ENCODE peak calls at places on chromosome X, in nine cellular contexts. V is GM12878, B is breast epithelium, X is K562, H is spleen, Y is prostate gland, W is SK-N-SH, J is suprapubic skin, F is H1. N is an unnamed sample.
A peak's percentile ranks its signal among the peaks of the same experiment; 100 is the strongest.

GRCh38 chrX:19709812-19710518 is 177.4 kb downstream of the SH3KBP1 start:
- DNase-seq in F (no peak), B (no peak), V (no peak), H (no peak), Y (no peak), X (no peak), W (no peak), J (no peak), N (peak; percentile 47)

GRCh38 chrX:150363561-150364346 is 637 bp downstream of the MAMLD1 start:
- DNase-seq in B (no peak), V (no peak), H (peak; percentile 80), J (no peak), Y (no peak), X (no peak), W (peak; percentile 69), F (no peak), N (no peak)

GRCh38 chrX:104173841-104174240 is 7.6 kb downstream of the FAM199X start:
- DNase-seq in J (no peak), F (no peak), H (no peak), B (no peak), W (no peak), Y (no peak), X (no peak), V (no peak), N (no peak)

GRCh38 chrX:23478056-23478455 is 143.4 kb downstream of the PTCHD1 start:
- DNase-seq in X (no peak), H (no peak), V (no peak), F (no peak), W (no peak), Y (no peak), J (no peak), B (no peak), N (no peak)

GRCh38 chrX:18698762-18699650 is 8.4 kb upstream of the PPEF1 start:
- DNase-seq in J (no peak), V (no peak), W (no peak), Y (no peak), H (no peak), F (no peak), X (no peak), B (no peak), N (no peak)

GRCh38 chrX:51614353-51614752 is 4.4 kb downstream of the CENPVL3 start:
- DNase-seq in X (peak; percentile 30), J (no peak), V (no peak), Y (no peak), B (no peak), H (no peak), W (peak; percentile 47), F (no peak), N (peak; percentile 17)

GRCh38 chrX:70046978-70047377 is 2.8 kb downstream of the AWAT2 start:
- DNase-seq in F (no peak), W (no peak), H (no peak), X (no peak), Y (no peak), V (no peak), J (no peak), B (no peak), N (no peak)

GRCh38 chrX:22800360-22800759 is 199.4 kb upstream of the DDX53 start:
- DNase-seq in W (no peak), F (no peak), H (no peak), V (no peak), X (no peak), Y (no peak), J (no peak), B (no peak), N (no peak)

GRCh38 chrX:152926279-152926678 is 28.4 kb downstream of the ZNF185 start:
- DNase-seq in W (peak; percentile 70), J (no peak), H (no peak), X (peak; percentile 58), B (peak; percentile 78), V (no peak), F (no peak), Y (peak; percentile 52), N (no peak)

GRCh38 chrX:15055146-15055930 is 182.1 kb downstream of the MOSPD2 start:
- DNase-seq in J (no peak), V (no peak), B (no peak), W (no peak), H (no peak), X (no peak), Y (no peak), F (no peak), N (no peak)

GRCh38 chrX:45683914-45684313 is 483.2 kb upstream of the DIPK2B start:
- DNase-seq in J (no peak), Y (no peak), W (no peak), V (no peak), F (no peak), B (no peak), X (no peak), H (no peak), N (no peak)

GRCh38 chrX:42996861-42997260 is 218.9 kb upstream of the PPP1R2C start:
- DNase-seq in B (no peak), F (no peak), V (no peak), J (no peak), W (no peak), Y (no peak), X (no peak), H (no peak), N (no peak)

GRCh38 chrX:106300239-106300638 is 132.1 kb downstream of the PWWP3B start:
- DNase-seq in J (no peak), H (no peak), V (no peak), Y (no peak), W (no peak), B (no peak), F (no peak), X (no peak), N (no peak)

GRCh38 chrX:106306391-106306947 is 138.4 kb downstream of the PWWP3B start:
- DNase-seq in J (no peak), H (no peak), X (no peak), W (no peak), F (no peak), Y (no peak), V (no peak), B (no peak), N (no peak)

GRCh38 chrX:106302304-106302703 is 134.2 kb downstream of the PWWP3B start:
- DNase-seq in B (no peak), J (no peak), X (no peak), F (no peak), Y (no peak), H (no peak), W (no peak), V (no peak), N (no peak)

GRCh38 chrX:106300656-106301055 is 132.6 kb downstream of the PWWP3B start:
- DNase-seq in Y (no peak), F (no peak), X (no peak), V (no peak), J (no peak), H (no peak), B (no peak), W (no peak), N (no peak)
- H3K27ac ChIP-seq in Y (no peak overlapping the region), F (no peak overlapping the region), X (no peak overlapping the region), V (no peak overlapping the region), J (no peak overlapping the region), H (no peak overlapping the region), B (no peak overlapping the region), W (no peak overlapping the region), N (no peak overlapping the region)

GRCh38 chrX:132750312-132751042 is 208.0 kb downstream of the HS6ST2 start:
- DNase-seq in H (no peak), F (no peak), J (no peak), W (no peak), B (no peak), V (no peak), X (no peak), Y (no peak), N (no peak)

GRCh38 chrX:132751043-132751690 is 207.3 kb downstream of the HS6ST2 start:
- DNase-seq in X (no peak), V (no peak), B (no peak), J (no peak), W (no peak), F (no peak), Y (no peak), H (no peak), N (no peak)

GRCh38 chrX:132748909-132749308 is 209.5 kb downstream of the HS6ST2 start:
- DNase-seq in W (no peak), X (no peak), B (no peak), J (no peak), Y (no peak), F (no peak), V (no peak), H (no peak), N (no peak)

GRCh38 chrX:132748268-132748667 is 210.2 kb downstream of the HS6ST2 start:
- DNase-seq in B (no peak), J (no peak), V (no peak), H (no peak), W (no peak), X (no peak), Y (no peak), F (no peak), N (no peak)

GRCh38 chrX:132749406-132749805 is 209.0 kb downstream of the HS6ST2 start:
- DNase-seq in W (no peak), B (no peak), H (no peak), V (no peak), J (no peak), X (no peak), Y (no peak), F (no peak), N (no peak)
- TF ChIP-seq POLR2AphosphoS5 in W (no peak), B (no peak), H (no peak), V (no peak), J (no peak), X (no peak), Y (no peak), F (no peak), N (no peak)

DNA sequence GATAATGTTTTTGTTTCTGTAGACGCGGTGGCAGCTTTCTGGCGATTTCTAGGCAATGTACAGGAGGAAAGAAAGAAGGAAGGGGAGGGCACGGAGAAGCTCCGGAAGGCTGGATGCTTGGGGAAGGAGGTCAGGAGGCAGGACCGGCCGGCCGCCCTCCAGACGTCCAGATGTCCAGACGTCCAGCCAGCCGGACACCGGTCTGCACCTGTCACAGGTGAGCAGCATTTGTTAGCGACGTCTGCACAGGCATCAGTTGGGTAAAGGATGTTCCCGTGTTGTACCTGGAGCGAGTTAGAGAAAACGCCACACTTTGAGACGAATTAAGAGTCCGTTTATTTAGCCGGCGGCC is 90.0 kb upstream of the PPP2R3B start:
- DNase-seq in Y (no peak), X (no peak), W (no peak), B (no peak), H (peak; percentile 49), J (peak; percentile 52), V (no peak), F (no peak), N (no peak)
- H3K4me1 ChIP-seq in Y (no peaks in the 10 kb centered on the region), X (no peaks in the 10 kb centered on the region), W (no peaks in the 10 kb centered on the region), B (no peaks in the 10 kb centered on the region), H (no peaks in the 10 kb centered on the region), J (no peaks in the 10 kb centered on the region), V (no peaks in the 10 kb centered on the region), F (peaks cover 5% of the 10 kb centered on the region), N (no peaks in the 10 kb centered on the region)

GRCh38 chrX:88937616-88938015 is 190.6 kb downstream of the CPXCR1 start:
- DNase-seq in W (no peak), H (no peak), Y (no peak), B (no peak), V (no peak), J (no peak), F (no peak), X (no peak), N (no peak)

DNA sequence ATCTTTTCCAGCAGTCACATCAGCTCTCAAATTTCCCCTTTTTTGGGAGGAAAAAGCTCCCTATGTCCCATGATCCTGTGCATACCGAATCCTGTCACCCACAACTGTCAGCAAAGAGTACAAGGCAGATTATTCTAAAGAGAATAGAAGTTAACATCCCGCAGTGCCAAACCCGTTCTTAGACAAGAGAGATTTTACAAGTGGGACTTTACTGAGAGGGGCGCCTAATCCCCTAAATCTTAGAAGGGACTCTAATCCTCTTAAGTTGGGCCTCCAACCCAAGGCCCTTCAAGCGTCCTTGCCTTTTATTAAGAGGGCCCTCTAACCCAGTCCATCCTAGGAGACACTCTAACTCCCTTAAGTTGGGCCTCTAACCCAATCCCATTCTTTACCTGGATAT is 193.9 kb downstream of the CPXCR1 start:
- DNase-seq in W (no peak), V (no peak), J (no peak), H (no peak), B (no peak), X (no peak), Y (no peak), F (no peak), N (no peak)
- H3K27ac ChIP-seq in W (no peak overlapping the region), V (no peak overlapping the region), J (no peak overlapping the region), H (no peak overlapping the region), B (no peak overlapping the region), X (no peak overlapping the region), Y (no peak overlapping the region), F (no peak overlapping the region), N (no peak overlapping the region)